ENCODE peak calls at places on chromosomes 16 and 17, in ten cellular contexts. One of them, this sample, is unnamed.

GRCh38 chr17:15392326-15392739 is 50.9 kb upstream of the TEKT3 start:
- DNase-seq in GM23338: no peak
- DNase-seq in adrenal gland: no peak
- DNase-seq in heart left ventricle: no peak
- DNase-seq in psoas muscle: no peak
- DNase-seq in stomach: no peak
- DNase-seq in BE2C: no peak
- DNase-seq in IMR-90: peak
- DNase-seq in thoracic aorta: no peak
- DNase-seq in lower leg skin: no peak
- DNase-seq in this sample: peak

GRCh38 chr16:89918453-89919347 is at the start of gene MC1R:
- DNase-seq in psoas muscle: no peak
- DNase-seq in IMR-90: peak
- DNase-seq in heart left ventricle: no peak
- DNase-seq in stomach: no peak
- DNase-seq in adrenal gland: no peak
- DNase-seq in GM23338: peak
- DNase-seq in BE2C: peak
- DNase-seq in lower leg skin: no peak
- DNase-seq in thoracic aorta: no peak
- DNase-seq in this sample: peak

GRCh38 chr16:11016993-11017392 is 72.6 kb downstream of the CLEC16A start:
- DNase-seq in heart left ventricle: no peak
- DNase-seq in thoracic aorta: no peak
- DNase-seq in adrenal gland: peak
- DNase-seq in psoas muscle: peak
- DNase-seq in BE2C: peak
- DNase-seq in IMR-90: peak
- DNase-seq in GM23338: no peak
- DNase-seq in stomach: peak
- DNase-seq in lower leg skin: peak
- DNase-seq in this sample: peak

GRCh38 chr16:376817-377418 is 4.9 kb downstream of the PGAP6 start:
- DNase-seq in lower leg skin: no peak
- DNase-seq in thoracic aorta: no peak
- DNase-seq in BE2C: peak
- DNase-seq in GM23338: no peak
- DNase-seq in heart left ventricle: no peak
- DNase-seq in IMR-90: no peak
- DNase-seq in psoas muscle: no peak
- DNase-seq in stomach: no peak
- DNase-seq in adrenal gland: no peak
- DNase-seq in this sample: no peak

GRCh38 chr17:57911834-57912673 is 43.2 kb downstream of the CUEDC1 start:
- DNase-seq in GM23338: peak
- DNase-seq in adrenal gland: peak
- DNase-seq in IMR-90: no peak
- DNase-seq in heart left ventricle: peak
- DNase-seq in stomach: peak
- DNase-seq in lower leg skin: peak
- DNase-seq in thoracic aorta: peak
- DNase-seq in psoas muscle: peak
- DNase-seq in BE2C: peak
- DNase-seq in this sample: no peak

GRCh38 chr16:66610111-66610820 is 5.8 kb downstream of the CMTM3 start:
- DNase-seq in stomach: no peak
- DNase-seq in adrenal gland: no peak
- DNase-seq in psoas muscle: no peak
- DNase-seq in IMR-90: no peak
- DNase-seq in heart left ventricle: no peak
- DNase-seq in lower leg skin: no peak
- DNase-seq in BE2C: no peak
- DNase-seq in thoracic aorta: no peak
- DNase-seq in GM23338: no peak
- DNase-seq in this sample: no peak

GRCh38 chr17:42179911-42180410 is 981 bp downstream of the KCNH4 start:
- DNase-seq in heart left ventricle: no peak
- DNase-seq in IMR-90: peak
- DNase-seq in thoracic aorta: no peak
- DNase-seq in GM23338: peak
- DNase-seq in stomach: peak
- DNase-seq in psoas muscle: peak
- DNase-seq in adrenal gland: peak
- DNase-seq in lower leg skin: no peak
- DNase-seq in BE2C: peak
- DNase-seq in this sample: peak

GRCh38 chr17:41811549-41812175 is at the start of gene P3H4:
- DNase-seq in psoas muscle: peak
- DNase-seq in lower leg skin: peak
- DNase-seq in thoracic aorta: no peak
- DNase-seq in adrenal gland: peak
- DNase-seq in heart left ventricle: peak
- DNase-seq in GM23338: peak
- DNase-seq in BE2C: peak
- DNase-seq in IMR-90: peak
- DNase-seq in stomach: peak
- DNase-seq in this sample: peak

GRCh38 chr17:80047176-80047575 is 10.7 kb downstream of the CCDC40 start:
- DNase-seq in GM23338: no peak
- DNase-seq in adrenal gland: no peak
- DNase-seq in heart left ventricle: no peak
- DNase-seq in psoas muscle: no peak
- DNase-seq in BE2C: no peak
- DNase-seq in IMR-90: no peak
- DNase-seq in lower leg skin: no peak
- DNase-seq in thoracic aorta: no peak
- DNase-seq in stomach: no peak
- DNase-seq in this sample: no peak

GRCh38 chr17:79036609-79037008 is 12.6 kb downstream of the C1QTNF1 start:
- DNase-seq in heart left ventricle: no peak
- DNase-seq in stomach: no peak
- DNase-seq in thoracic aorta: no peak
- DNase-seq in psoas muscle: no peak
- DNase-seq in lower leg skin: peak
- DNase-seq in IMR-90: peak
- DNase-seq in BE2C: no peak
- DNase-seq in adrenal gland: peak
- DNase-seq in GM23338: no peak
- DNase-seq in this sample: peak

GRCh38 chr17:33498069-33498468 is 205.0 kb upstream of the ASIC2 start:
- DNase-seq in thoracic aorta: no peak
- DNase-seq in psoas muscle: no peak
- DNase-seq in BE2C: no peak
- DNase-seq in adrenal gland: peak
- DNase-seq in lower leg skin: peak
- DNase-seq in stomach: no peak
- DNase-seq in IMR-90: no peak
- DNase-seq in GM23338: no peak
- DNase-seq in heart left ventricle: no peak
- DNase-seq in this sample: peak

GRCh38 chr17:45742251-45742650 is 41.9 kb upstream of the CRHR1 start:
- DNase-seq in IMR-90: no peak
- DNase-seq in adrenal gland: no peak
- DNase-seq in psoas muscle: no peak
- DNase-seq in stomach: no peak
- DNase-seq in heart left ventricle: no peak
- DNase-seq in thoracic aorta: no peak
- DNase-seq in GM23338: no peak
- DNase-seq in BE2C: no peak
- DNase-seq in lower leg skin: no peak
- DNase-seq in this sample: no peak

GRCh38 chr16:72241930-72242329 is 70.0 kb upstream of the PMFBP1 start:
- DNase-seq in IMR-90: peak
- DNase-seq in psoas muscle: no peak
- DNase-seq in thoracic aorta: no peak
- DNase-seq in GM23338: peak
- DNase-seq in adrenal gland: peak
- DNase-seq in stomach: no peak
- DNase-seq in lower leg skin: no peak
- DNase-seq in heart left ventricle: no peak
- DNase-seq in BE2C: peak
- DNase-seq in this sample: peak

GRCh38 chr16:3637371-3637923 is 17.0 kb upstream of the DNASE1 start:
- DNase-seq in stomach: peak
- DNase-seq in heart left ventricle: no peak
- DNase-seq in adrenal gland: no peak
- DNase-seq in GM23338: peak
- DNase-seq in lower leg skin: peak
- DNase-seq in BE2C: peak
- DNase-seq in thoracic aorta: no peak
- DNase-seq in psoas muscle: no peak
- DNase-seq in IMR-90: peak
- DNase-seq in this sample: peak

GRCh38 chr16:212999-213398 is 16.2 kb downstream of the LUC7L start:
- DNase-seq in heart left ventricle: no peak
- DNase-seq in psoas muscle: no peak
- DNase-seq in BE2C: no peak
- DNase-seq in IMR-90: peak
- DNase-seq in lower leg skin: no peak
- DNase-seq in thoracic aorta: no peak
- DNase-seq in GM23338: no peak
- DNase-seq in adrenal gland: no peak
- DNase-seq in stomach: no peak
- DNase-seq in this sample: peak

GRCh38 chr17:48262982-48263586 is 155.5 kb downstream of the SNX11 start:
- DNase-seq in lower leg skin: no peak
- DNase-seq in stomach: no peak
- DNase-seq in thoracic aorta: no peak
- DNase-seq in IMR-90: peak
- DNase-seq in GM23338: no peak
- DNase-seq in adrenal gland: no peak
- DNase-seq in BE2C: no peak
- DNase-seq in psoas muscle: no peak
- DNase-seq in heart left ventricle: no peak
- DNase-seq in this sample: no peak

GRCh38 chr17:21213491-21214014 is 408 bp downstream of the TMEM11 start:
- DNase-seq in IMR-90: no peak
- DNase-seq in psoas muscle: peak
- DNase-seq in lower leg skin: peak
- DNase-seq in thoracic aorta: no peak
- DNase-seq in adrenal gland: peak
- DNase-seq in heart left ventricle: no peak
- DNase-seq in GM23338: peak
- DNase-seq in BE2C: peak
- DNase-seq in stomach: peak
- DNase-seq in this sample: peak

DNA sequence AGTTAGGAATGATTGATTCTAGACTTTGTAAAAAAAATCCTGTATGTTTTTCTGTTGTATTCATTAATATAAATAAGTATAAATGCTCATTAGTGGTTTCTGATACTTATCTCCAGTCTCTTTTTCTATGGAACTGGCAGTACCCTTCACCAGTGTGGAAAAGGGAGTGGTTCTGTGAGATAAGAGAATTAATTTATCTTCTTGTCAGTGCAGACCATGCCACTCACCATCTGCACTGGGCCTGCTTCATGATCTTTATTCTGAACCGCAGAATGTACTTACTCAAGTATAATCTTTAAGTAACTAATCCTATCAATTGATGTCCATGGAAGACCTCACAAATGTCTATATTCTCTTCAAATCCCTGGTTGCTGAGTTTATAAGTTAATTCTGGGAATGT is 836.1 kb upstream of the CDH8 start:
- DNase-seq in stomach: no peak
- DNase-seq in lower leg skin: no peak
- DNase-seq in heart left ventricle: no peak
- DNase-seq in psoas muscle: no peak
- DNase-seq in thoracic aorta: no peak
- DNase-seq in IMR-90: no peak
- DNase-seq in BE2C: peak
- DNase-seq in adrenal gland: no peak
- DNase-seq in GM23338: no peak
- DNase-seq in this sample: no peak
- H3K4me3 ChIP-seq in stomach: no peak
- H3K4me3 ChIP-seq in lower leg skin: no peak
- H3K4me3 ChIP-seq in heart left ventricle: no peak
- H3K4me3 ChIP-seq in psoas muscle: no peak
- H3K4me3 ChIP-seq in thoracic aorta: no peak
- H3K4me3 ChIP-seq in IMR-90: no peak
- H3K4me3 ChIP-seq in BE2C: no peak
- H3K4me3 ChIP-seq in adrenal gland: no peak
- H3K4me3 ChIP-seq in GM23338: no peak
- H3K4me3 ChIP-seq in this sample: no peak

GRCh38 chr16:75012380-75013081 is 13.7 kb downstream of the ZNRF1 start:
- DNase-seq in heart left ventricle: no peak
- DNase-seq in lower leg skin: peak
- DNase-seq in BE2C: no peak
- DNase-seq in stomach: no peak
- DNase-seq in thoracic aorta: no peak
- DNase-seq in psoas muscle: no peak
- DNase-seq in IMR-90: no peak
- DNase-seq in adrenal gland: no peak
- DNase-seq in GM23338: no peak
- DNase-seq in this sample: no peak
- H3K4me3 ChIP-seq in heart left ventricle: no peak
- H3K4me3 ChIP-seq in lower leg skin: no peak
- H3K4me3 ChIP-seq in BE2C: no peak
- H3K4me3 ChIP-seq in stomach: no peak
- H3K4me3 ChIP-seq in thoracic aorta: peak
- H3K4me3 ChIP-seq in psoas muscle: peak
- H3K4me3 ChIP-seq in IMR-90: no peak
- H3K4me3 ChIP-seq in adrenal gland: no peak
- H3K4me3 ChIP-seq in GM23338: no peak
- H3K4me3 ChIP-seq in this sample: no peak

GRCh38 chr17:19650826-19651225 is 2.3 kb downstream of the ALDH3A2 start:
- DNase-seq in lower leg skin: no peak
- DNase-seq in stomach: no peak
- DNase-seq in heart left ventricle: no peak
- DNase-seq in IMR-90: peak
- DNase-seq in GM23338: no peak
- DNase-seq in psoas muscle: no peak
- DNase-seq in thoracic aorta: no peak
- DNase-seq in adrenal gland: no peak
- DNase-seq in BE2C: no peak
- DNase-seq in this sample: no peak
- H3K4me3 ChIP-seq in lower leg skin: no peak
- H3K4me3 ChIP-seq in stomach: no peak
- H3K4me3 ChIP-seq in heart left ventricle: no peak
- H3K4me3 ChIP-seq in IMR-90: no peak
- H3K4me3 ChIP-seq in GM23338: peak
- H3K4me3 ChIP-seq in psoas muscle: peak
- H3K4me3 ChIP-seq in thoracic aorta: peak
- H3K4me3 ChIP-seq in adrenal gland: peak
- H3K4me3 ChIP-seq in BE2C: no peak
- H3K4me3 ChIP-seq in this sample: no peak

GRCh38 chr17:18033442-18034099 is 5.4 kb downstream of the ATPAF2 start:
- DNase-seq in psoas muscle: no peak
- DNase-seq in BE2C: peak
- DNase-seq in lower leg skin: peak
- DNase-seq in IMR-90: peak
- DNase-seq in adrenal gland: peak
- DNase-seq in thoracic aorta: no peak
- DNase-seq in stomach: peak
- DNase-seq in heart left ventricle: peak
- DNase-seq in GM23338: peak
- DNase-seq in this sample: peak
- H3K4me3 ChIP-seq in psoas muscle: no peak
- H3K4me3 ChIP-seq in BE2C: no peak
- H3K4me3 ChIP-seq in lower leg skin: no peak
- H3K4me3 ChIP-seq in IMR-90: no peak
- H3K4me3 ChIP-seq in adrenal gland: no peak
- H3K4me3 ChIP-seq in thoracic aorta: no peak
- H3K4me3 ChIP-seq in stomach: no peak
- H3K4me3 ChIP-seq in heart left ventricle: no peak
- H3K4me3 ChIP-seq in GM23338: no peak
- H3K4me3 ChIP-seq in this sample: no peak